ENCODE peak calls at places on chromosomes 4 and X, in ten cellular contexts. O is IMR-90, W is DND-41, I is breast epithelium, Q is tibial artery, E is PC-9, P is right cardiac atrium, X is SK-N-SH, Z is transverse colon, G is prostate gland. Y is an unnamed sample.

GRCh38 chr4:111652986-111653385 is 492.3 kb upstream of the FAM241A start:
- DNase-seq in E (no peak), I (no peak), P (no peak), X (no peak), G (no peak), W (no peak), O (no peak), Q (no peak), Z (no peak), Y (peak; percentile 52)

GRCh38 chr4:108141213-108142045 is 27.3 kb downstream of the LEF1 start:
- DNase-seq in P (no peak), E (no peak), X (no peak), O (no peak), Q (no peak), W (no peak), G (no peak), Z (no peak), I (no peak), Y (no peak)

GRCh38 chr4:17066241-17066640 is 167.8 kb upstream of the LDB2 start:
- DNase-seq in Q (no peak), X (no peak), W (no peak), G (no peak), I (no peak), Z (no peak), P (no peak), O (peak; percentile 53), E (no peak), Y (no peak)

GRCh38 chrX:39667746-39668507 is 429.8 kb downstream of the BCOR start:
- DNase-seq in P (no peak), W (no peak), G (no peak), O (no peak), X (no peak), I (no peak), Q (no peak), Z (no peak), E (no peak), Y (no peak)

GRCh38 chrX:143632625-143633387 is 3.1 kb downstream of the SLITRK4 start:
- DNase-seq in P (no peak), X (no peak), Q (peak; percentile 29), G (no peak), I (no peak), Z (no peak), W (no peak), O (no peak), E (no peak), Y (no peak)

GRCh38 chrX:142998447-142999208 is 27.1 kb upstream of the SPANXN4 start:
- DNase-seq in Z (no peak), P (no peak), I (no peak), E (no peak), O (no peak), W (no peak), X (no peak), G (no peak), Q (no peak), Y (no peak)

GRCh38 chr4:82491251-82491960 is 61.0 kb downstream of the ENOPH1 start:
- DNase-seq in I (no peak), E (no peak), Z (no peak), O (no peak), P (peak; percentile 19), Q (no peak), X (no peak), G (peak; percentile 76), W (no peak), Y (no peak)

GRCh38 chr4:4658051-4658450 is 116.2 kb upstream of the STX18 start:
- DNase-seq in Z (no peak), O (no peak), I (no peak), G (no peak), W (no peak), Q (no peak), X (no peak), P (no peak), E (peak; percentile 55), Y (no peak)

GRCh38 chr4:25085621-25086020 is 54.9 kb upstream of the LGI2 start:
- DNase-seq in O (no peak), I (no peak), W (no peak), G (no peak), X (no peak), E (no peak), Q (peak; percentile 33), Z (peak; percentile 36), P (no peak), Y (no peak)

GRCh38 chr4:147492301-147492700 is 11.4 kb downstream of the EDNRA start:
- DNase-seq in X (no peak), O (peak; percentile 33), G (no peak), Q (no peak), P (no peak), W (no peak), E (no peak), Z (no peak), I (no peak), Y (no peak)

GRCh38 chr4:133154725-133155124 is 5.6 kb downstream of the PCDH10 start:
- DNase-seq in O (peak; percentile 41), I (no peak), W (peak; percentile 48), G (no peak), X (peak; percentile 30), P (no peak), E (no peak), Q (no peak), Z (no peak), Y (peak; percentile 57)

DNA sequence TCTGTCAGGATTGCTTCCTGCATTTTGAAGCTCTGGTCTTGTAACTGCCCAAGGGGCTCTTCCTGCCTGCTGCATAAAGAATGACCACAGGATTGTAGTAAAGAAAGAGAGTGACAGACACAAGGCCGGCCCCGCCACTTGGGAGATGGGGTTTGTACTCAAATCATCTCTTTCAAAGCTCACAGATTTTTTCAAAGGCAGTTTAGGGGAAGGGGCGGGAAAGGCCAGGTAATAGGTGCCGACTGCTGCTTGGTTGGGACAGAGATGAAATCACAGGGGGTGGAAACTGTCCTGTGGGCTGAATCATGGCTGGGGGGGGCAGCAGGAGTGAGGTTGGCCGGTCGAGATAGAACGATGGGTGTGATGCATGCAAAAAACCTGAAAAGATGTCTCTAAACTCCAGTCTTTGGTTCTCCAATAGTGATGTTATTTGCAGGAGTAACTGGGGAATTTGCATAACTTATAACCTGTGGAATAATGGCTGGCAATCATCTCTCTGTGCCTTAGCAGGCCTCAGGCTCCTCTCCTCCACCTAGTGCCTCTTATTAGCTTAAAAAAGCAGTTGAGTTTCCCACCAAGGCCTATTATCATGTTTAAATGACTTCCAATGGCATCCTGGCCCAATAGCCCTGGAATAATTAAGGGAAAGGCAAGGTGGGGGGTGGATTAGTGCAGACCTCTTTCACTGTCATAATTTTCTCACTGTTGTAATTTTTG is 778.4 kb upstream of the FRG1 start:
- DNase-seq in W (no peak), I (no peak), P (no peak), Z (no peak), Q (no peak), X (no peak), E (no peak), G (no peak), O (no peak), Y (no peak)
- H3K4me3 ChIP-seq in W (no peak overlapping the region), I (no peak overlapping the region), P (no peak overlapping the region), Z (no peak overlapping the region), Q (no peak overlapping the region), X (no peak overlapping the region), E (no peak overlapping the region), G (no peak overlapping the region), O (no peak overlapping the region), Y (no peak overlapping the region)

DNA sequence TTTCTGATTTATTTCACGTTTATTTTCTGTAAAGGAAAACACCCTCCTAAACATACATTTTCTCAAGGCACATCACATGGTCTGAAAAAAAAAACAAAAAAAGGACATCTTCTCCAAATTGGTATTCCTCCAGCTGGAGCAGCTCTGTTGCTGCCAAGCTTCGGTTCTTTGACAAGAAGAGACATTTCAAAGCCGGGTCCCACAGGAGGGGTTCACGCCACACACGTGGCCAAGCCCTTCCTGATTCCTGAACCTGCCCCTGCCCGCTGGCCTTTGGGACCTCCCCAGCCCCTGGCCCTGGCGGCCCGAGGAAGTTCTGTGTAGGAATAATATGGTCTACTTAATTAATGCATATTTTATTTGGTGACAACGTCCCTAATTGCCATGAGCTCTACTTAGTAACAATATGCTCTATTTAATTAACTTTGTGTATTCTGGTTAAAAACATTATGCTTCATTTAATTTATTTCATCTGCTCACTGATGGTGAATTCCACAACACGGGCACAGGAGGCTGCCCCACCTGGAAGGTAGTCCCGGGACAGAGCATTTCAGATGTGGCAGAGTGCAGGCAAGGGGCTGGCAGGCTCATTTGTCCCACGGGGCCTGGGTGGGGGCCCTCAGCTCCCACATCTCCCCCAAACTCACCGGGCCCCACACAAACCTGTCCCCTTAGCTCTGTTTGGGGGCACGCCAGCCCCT is 5.4 kb upstream of the RGS12 start:
- DNase-seq in G (no peak), X (no peak), E (no peak), P (no peak), Q (peak; percentile 6), W (no peak), I (peak; percentile 15), Z (no peak), O (no peak), Y (no peak)
- H3K4me1 ChIP-seq in G (no peaks in the 10 kb centered on the region), X (peaks cover 9% of the 10 kb centered on the region), E (peaks cover 28% of the 10 kb centered on the region), P (no peaks in the 10 kb centered on the region), Q (peaks cover 8% of the 10 kb centered on the region), W (peaks cover 10% of the 10 kb centered on the region), I (peaks cover 12% of the 10 kb centered on the region), Z (peaks cover 13% of the 10 kb centered on the region), O (peaks cover 5% of the 10 kb centered on the region), Y (peaks cover 5% of the 10 kb centered on the region)

GRCh38 chr4:23899565-23899964 is 9.7 kb upstream of the PPARGC1A start:
- DNase-seq in I (no peak), E (no peak), G (no peak), X (no peak), O (no peak), W (no peak), P (no peak), Q (no peak), Z (peak; percentile 37), Y (no peak)
- H3K4me3 ChIP-seq in I (no peak overlapping the region), E (no peak overlapping the region), G (no peak overlapping the region), X (no peak overlapping the region), O (no peak overlapping the region), W (no peak overlapping the region), P (no peak overlapping the region), Q (no peak overlapping the region), Z (no peak overlapping the region), Y (no peak overlapping the region)

DNA sequence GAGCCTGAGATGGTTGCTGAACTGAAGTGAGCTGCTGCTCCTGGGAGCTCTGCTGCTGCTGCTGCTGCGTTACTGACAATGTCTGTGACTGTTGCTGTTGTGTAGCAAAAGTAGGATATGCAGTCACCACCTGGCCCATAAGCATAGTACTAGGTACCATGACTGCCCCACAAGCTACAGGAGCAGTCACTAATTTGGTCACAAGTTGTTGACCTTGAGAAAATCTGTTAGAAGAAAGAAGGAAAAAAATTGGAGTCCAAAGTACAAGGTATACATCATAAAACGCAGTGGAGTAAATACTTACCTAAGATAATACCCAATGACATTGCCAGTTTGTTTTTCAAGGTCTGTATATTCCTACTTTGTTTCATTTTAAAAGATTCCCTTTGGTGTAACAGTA is 42.6 kb downstream of the TMEM165 start:
- DNase-seq in P (no peak), W (no peak), E (no peak), Q (no peak), X (no peak), G (peak; percentile 9), O (no peak), Z (no peak), I (no peak), Y (no peak)
- H3K4me1 ChIP-seq in P (no peaks in the 10 kb centered on the region), W (no peaks in the 10 kb centered on the region), E (no peaks in the 10 kb centered on the region), Q (peaks cover 8% of the 10 kb centered on the region), X (peaks cover 2% of the 10 kb centered on the region), G (no peaks in the 10 kb centered on the region), O (peaks cover 5% of the 10 kb centered on the region), Z (peaks cover 15% of the 10 kb centered on the region), I (no peaks in the 10 kb centered on the region), Y (peaks cover 5% of the 10 kb centered on the region)